ENCODE peak calls at places on chromosomes 12 and 14, in ten cellular contexts. T is fibroblast of mammary gland, V is endothelial cell, F is nephron progenitor cell, P is left ventricle myocardium inferior, K is thyroid gland, I is breast epithelium, D is LNCaP clone FGC, W is suprapubic skin, Z is HFF-Myc. E is an unnamed sample.

GRCh38 chr14:24098927-24099813 is 5.1 kb downstream of the PCK2 start:
- DNase-seq in F (no peak), D (no peak), V (no peak), K (peak; percentile 26), W (no peak), P (no peak), I (no peak), T (no peak), Z (no peak), E (no peak)

GRCh38 chr12:12442548-12443071 is 85.7 kb downstream of the BORCS5 start:
- DNase-seq in T (peak; percentile 77), Z (peak; percentile 44), F (no peak), K (no peak), V (no peak), D (no peak), W (no peak), I (no peak), P (no peak), E (no peak)

GRCh38 chr12:52506858-52507715 is 13.1 kb downstream of the KRT5 start:
- DNase-seq in I (peak; percentile 42), P (no peak), V (no peak), Z (no peak), D (peak; percentile 10), W (no peak), T (peak; percentile 75), K (no peak), F (no peak), E (peak; percentile 38)

GRCh38 chr12:117167769-117168168 is 22.5 kb downstream of the FBXO21 start:
- DNase-seq in I (no peak), F (no peak), Z (no peak), K (no peak), P (no peak), V (no peak), W (no peak), D (no peak), T (no peak), E (no peak)

GRCh38 chr14:88831285-88831684 is 6.8 kb downstream of the TTC8 start:
- DNase-seq in F (no peak), I (peak; percentile 59), K (no peak), V (no peak), W (no peak), P (no peak), Z (no peak), T (peak; percentile 81), D (no peak), E (no peak)

GRCh38 chr12:101941306-101942000 is 64.1 kb downstream of the DRAM1 start:
- DNase-seq in Z (no peak), I (no peak), W (no peak), D (no peak), T (no peak), P (no peak), K (no peak), F (no peak), V (no peak), E (no peak)

GRCh38 chr14:81400852-81401251 is 728 bp upstream of the STON2 start:
- DNase-seq in K (peak; percentile 54), F (no peak), V (no peak), T (peak; percentile 100), W (peak; percentile 94), P (no peak), I (peak; percentile 96), D (peak; percentile 96), Z (peak; percentile 73), E (no peak)

GRCh38 chr12:107196681-107197080 is 103.3 kb upstream of the CRY1 start:
- DNase-seq in D (no peak), P (no peak), K (no peak), I (no peak), V (no peak), F (no peak), T (peak; percentile 4), Z (no peak), W (no peak), E (no peak)

GRCh38 chr12:55729592-55730446 is 1.0 kb upstream of the CD63 start:
- DNase-seq in Z (peak; percentile 69), K (peak; percentile 94), F (peak; percentile 78), P (peak; percentile 90), I (peak; percentile 84), W (peak; percentile 95), D (peak; percentile 52), V (peak; percentile 77), T (peak; percentile 94), E (peak; percentile 87)

GRCh38 chr12:3869860-3870259 is 3.3 kb downstream of the PARP11 start:
- DNase-seq in D (no peak), V (no peak), W (no peak), P (no peak), F (no peak), K (no peak), I (no peak), Z (no peak), T (no peak), E (no peak)

GRCh38 chr14:42994001-42994736 is 1387.5 kb downstream of the LRFN5 start:
- DNase-seq in V (no peak), I (no peak), W (no peak), D (no peak), T (peak; percentile 85), P (no peak), Z (peak; percentile 26), K (no peak), F (no peak), E (no peak)

GRCh38 chr14:71320107-71320733 is 413.0 kb downstream of the PCNX1 start:
- DNase-seq in K (peak; percentile 97), Z (peak; percentile 94), P (peak; percentile 97), V (peak; percentile 98), W (peak; percentile 98), F (peak; percentile 97), T (peak; percentile 98), I (peak; percentile 96), D (peak; percentile 93), E (peak; percentile 95)

GRCh38 chr14:71319646-71320045 is 412.4 kb downstream of the PCNX1 start:
- DNase-seq in I (peak; percentile 28), V (no peak), F (peak; percentile 4), D (no peak), P (no peak), T (peak; percentile 41), Z (no peak), W (no peak), K (peak; percentile 11), E (peak; percentile 22)

GRCh38 chr14:71318097-71318459 is 410.8 kb downstream of the PCNX1 start:
- DNase-seq in T (no peak), V (no peak), P (no peak), W (no peak), I (no peak), D (no peak), Z (no peak), K (no peak), F (no peak), E (no peak)

GRCh38 chr14:71321556-71322315 is 414.5 kb downstream of the PCNX1 start:
- DNase-seq in D (peak; percentile 61), P (no peak), K (peak; percentile 13), T (peak; percentile 67), I (peak; percentile 55), F (peak; percentile 3), Z (no peak), V (no peak), W (no peak), E (no peak)

GRCh38 chr14:71320734-71321555 is 413.7 kb downstream of the PCNX1 start:
- DNase-seq in Z (no peak), F (peak; percentile 70), K (peak; percentile 69), I (peak; percentile 51), D (no peak), P (peak; percentile 57), T (peak; percentile 39), W (peak; percentile 69), V (peak; percentile 64), E (peak; percentile 72)
- TF ChIP-seq CTCF in Z (no peak), F (no peak), K (no peak), I (no peak), D (peak; percentile 36), P (no peak), T (no peak), W (no peak), V (no peak), E (peak; percentile 24)

GRCh38 chr12:14986449-14986848 is 13.6 kb downstream of the PDE6H start:
- DNase-seq in K (no peak), I (no peak), V (no peak), Z (no peak), P (no peak), W (no peak), F (no peak), D (no peak), T (no peak), E (no peak)
- TF ChIP-seq CTCF in K (no peak), I (peak; percentile 12), V (no peak), Z (no peak), P (peak; percentile 42), W (no peak), F (no peak), D (peak; percentile 15), T (no peak), E (no peak)

DNA sequence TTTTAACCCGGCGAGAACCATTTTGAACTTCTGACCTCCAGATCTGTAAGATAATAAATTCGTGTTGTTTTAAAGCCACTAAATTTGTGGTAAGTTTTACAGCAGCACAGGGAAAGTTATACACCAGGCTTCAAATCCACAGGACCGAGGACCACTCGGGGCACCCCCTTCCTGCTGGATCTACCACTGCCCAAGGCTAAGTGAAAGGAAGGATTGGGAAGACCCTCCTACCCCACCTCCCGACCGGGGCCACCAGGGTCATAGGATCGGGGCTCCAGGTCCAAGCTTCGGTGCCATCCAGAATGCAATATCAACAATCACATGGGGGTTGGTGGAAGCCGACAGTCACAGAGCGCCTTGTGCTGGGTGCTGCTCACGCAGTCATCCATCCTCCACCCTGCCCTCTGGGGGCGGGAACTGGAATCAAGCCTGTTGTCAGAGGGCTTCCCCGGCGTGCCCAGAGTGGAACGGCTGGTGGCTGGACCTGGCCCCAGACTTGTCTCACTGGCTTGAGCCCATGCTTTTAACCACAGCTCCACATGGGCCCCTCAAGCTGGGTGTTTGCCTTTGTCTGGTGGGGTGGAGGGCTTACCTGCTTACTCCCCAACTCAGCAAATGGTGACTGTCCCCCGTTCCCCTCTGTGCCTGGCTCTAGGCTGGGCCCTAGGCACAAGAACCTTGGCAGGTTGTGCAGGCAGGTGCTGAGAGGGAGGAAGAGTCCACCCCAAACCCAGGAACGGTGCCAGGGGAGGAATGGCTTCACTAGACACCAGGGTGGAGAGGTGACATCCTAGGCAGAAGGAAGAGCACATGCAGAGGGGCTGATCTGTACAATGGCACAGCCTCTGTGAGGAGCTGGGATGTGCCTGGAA is 180.3 kb upstream of the RTL1 start:
- DNase-seq in W (peak; percentile 46), V (no peak), P (no peak), K (no peak), F (no peak), Z (no peak), I (peak; percentile 15), D (no peak), T (no peak), E (no peak)
- TF ChIP-seq CTCF in W (no peak), V (no peak), P (no peak), K (no peak), F (no peak), Z (peak; percentile 39), I (no peak), D (peak; percentile 24), T (peak; percentile 13), E (no peak)

DNA sequence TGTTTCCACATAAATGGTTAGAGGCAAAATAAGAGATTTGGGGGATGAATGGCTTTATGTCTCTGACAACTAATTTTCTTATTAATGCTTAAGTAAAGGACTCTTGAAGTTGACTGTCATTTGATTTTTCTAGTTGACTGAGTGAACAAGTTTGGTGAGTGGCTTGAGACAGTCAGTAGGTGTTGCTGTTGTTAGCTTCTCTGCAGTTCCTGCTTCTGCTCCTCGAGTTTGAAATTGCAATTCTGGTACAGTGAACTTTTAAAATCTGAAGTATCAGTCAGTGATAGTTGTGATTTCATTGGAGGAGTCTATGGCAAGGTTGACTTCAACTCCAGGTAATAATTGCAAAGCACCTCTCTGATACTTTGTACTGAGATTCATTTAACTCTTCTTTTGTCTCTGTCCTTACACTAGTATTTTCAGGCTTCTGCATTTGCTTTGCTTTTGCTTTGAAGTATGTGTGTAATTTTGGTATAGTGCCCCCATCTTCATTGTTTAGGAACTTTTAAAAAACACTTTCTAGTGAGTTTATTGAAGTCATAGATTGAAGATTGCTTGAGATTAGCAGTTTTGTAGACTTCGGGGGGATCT is 415.5 kb downstream of the PCNX1 start:
- DNase-seq in T (peak; percentile 71), D (no peak), K (peak; percentile 17), F (no peak), Z (peak; percentile 25), W (no peak), V (no peak), P (no peak), I (no peak), E (peak; percentile 66)
- TF ChIP-seq CTCF in T (peak; percentile 70), D (peak; percentile 70), K (peak; percentile 60), F (no peak), Z (peak; percentile 53), W (peak; percentile 45), V (no peak), P (peak; percentile 61), I (no peak), E (peak; percentile 74)

E was measured in GM13977.